ENCODE peak calls at places on chromosomes 16 and 17, in six cellular contexts. One of them, this sample, is unnamed.

GRCh38 chr16:84599528-84600202 is 18.2 kb downstream of the COTL1 start:
- DNase-seq in H1: peak; percentile 79
- DNase-seq in AG04450: peak; percentile 45
- DNase-seq in cardiac fibroblast: peak; percentile 91
- DNase-seq in upper lobe of left lung: no peak
- DNase-seq in testis: no peak
- DNase-seq in this sample: no peak

GRCh38 chr16:50581830-50582229 is 33.6 kb downstream of the NKD1 start:
- DNase-seq in H1: no peak
- DNase-seq in AG04450: no peak
- DNase-seq in cardiac fibroblast: no peak
- DNase-seq in upper lobe of left lung: no peak
- DNase-seq in testis: no peak
- DNase-seq in this sample: no peak

GRCh38 chr16:68367034-68367433 is 56.2 kb downstream of the PRMT7 start:
- DNase-seq in H1: peak; percentile 87
- DNase-seq in AG04450: no peak
- DNase-seq in cardiac fibroblast: peak; percentile 41
- DNase-seq in upper lobe of left lung: no peak
- DNase-seq in testis: peak; percentile 82
- DNase-seq in this sample: no peak

GRCh38 chr17:15782809-15783208 is 50.7 kb downstream of the TBC1D26 start:
- DNase-seq in H1: no peak
- DNase-seq in AG04450: no peak
- DNase-seq in cardiac fibroblast: peak; percentile 63
- DNase-seq in upper lobe of left lung: peak; percentile 92
- DNase-seq in testis: peak; percentile 57
- DNase-seq in this sample: no peak

GRCh38 chr17:79036609-79037008 is 12.6 kb downstream of the C1QTNF1 start:
- DNase-seq in H1: no peak
- DNase-seq in AG04450: peak; percentile 78
- DNase-seq in cardiac fibroblast: peak; percentile 95
- DNase-seq in upper lobe of left lung: no peak
- DNase-seq in testis: no peak
- DNase-seq in this sample: peak; percentile 79

GRCh38 chr16:49400611-49401010 is 27.0 kb downstream of the C16orf78 start:
- DNase-seq in H1: peak; percentile 11
- DNase-seq in AG04450: no peak
- DNase-seq in cardiac fibroblast: no peak
- DNase-seq in upper lobe of left lung: no peak
- DNase-seq in testis: no peak
- DNase-seq in this sample: no peak

GRCh38 chr16:30470170-30470512 is 2.4 kb upstream of the ITGAL start:
- DNase-seq in H1: no peak
- DNase-seq in AG04450: no peak
- DNase-seq in cardiac fibroblast: no peak
- DNase-seq in upper lobe of left lung: no peak
- DNase-seq in testis: no peak
- DNase-seq in this sample: no peak

GRCh38 chr17:38663125-38663751 is 11.5 kb downstream of the EPOP start:
- DNase-seq in H1: peak; percentile 90
- DNase-seq in AG04450: no peak
- DNase-seq in cardiac fibroblast: peak; percentile 57
- DNase-seq in upper lobe of left lung: no peak
- DNase-seq in testis: peak; percentile 82
- DNase-seq in this sample: no peak

GRCh38 chr16:4578961-4579530 is 22.9 kb downstream of the C16orf96 start:
- DNase-seq in H1: no peak
- DNase-seq in AG04450: no peak
- DNase-seq in cardiac fibroblast: no peak
- DNase-seq in upper lobe of left lung: no peak
- DNase-seq in testis: no peak
- DNase-seq in this sample: no peak

GRCh38 chr17:36468903-36469635 is 17.4 kb upstream of the ZNHIT3 start:
- DNase-seq in H1: no peak
- DNase-seq in AG04450: no peak
- DNase-seq in cardiac fibroblast: no peak
- DNase-seq in upper lobe of left lung: no peak
- DNase-seq in testis: no peak
- DNase-seq in this sample: no peak

GRCh38 chr17:70137451-70138230 is 31.7 kb upstream of the KCNJ2 start:
- DNase-seq in H1: no peak
- DNase-seq in AG04450: peak; percentile 93
- DNase-seq in cardiac fibroblast: peak; percentile 94
- DNase-seq in upper lobe of left lung: no peak
- DNase-seq in testis: peak; percentile 47
- DNase-seq in this sample: peak; percentile 91

GRCh38 chr17:50205111-50205821 is 3.8 kb upstream of the COL1A1 start:
- DNase-seq in H1: peak; percentile 41
- DNase-seq in AG04450: no peak
- DNase-seq in cardiac fibroblast: peak; percentile 63
- DNase-seq in upper lobe of left lung: no peak
- DNase-seq in testis: no peak
- DNase-seq in this sample: no peak

GRCh38 chr17:74433421-74434121 is 1.7 kb downstream of the GPRC5C start:
- DNase-seq in H1: no peak
- DNase-seq in AG04450: no peak
- DNase-seq in cardiac fibroblast: peak; percentile 49
- DNase-seq in upper lobe of left lung: peak; percentile 10
- DNase-seq in testis: no peak
- DNase-seq in this sample: no peak

GRCh38 chr17:59008737-59009136 is 97.9 kb downstream of the TRIM37 start:
- DNase-seq in H1: no peak
- DNase-seq in AG04450: no peak
- DNase-seq in cardiac fibroblast: no peak
- DNase-seq in upper lobe of left lung: no peak
- DNase-seq in testis: no peak
- DNase-seq in this sample: no peak

GRCh38 chr17:55572599-55572998 is 61.3 kb upstream of the SMIM36 start:
- DNase-seq in H1: no peak
- DNase-seq in AG04450: no peak
- DNase-seq in cardiac fibroblast: no peak
- DNase-seq in upper lobe of left lung: no peak
- DNase-seq in testis: no peak
- DNase-seq in this sample: no peak

GRCh38 chr17:27873746-27874145 is 19.4 kb downstream of the LYRM9 start:
- DNase-seq in H1: no peak
- DNase-seq in AG04450: no peak
- DNase-seq in cardiac fibroblast: no peak
- DNase-seq in upper lobe of left lung: no peak
- DNase-seq in testis: no peak
- DNase-seq in this sample: no peak

GRCh38 chr17:50613596-50613995 is 21.1 kb upstream of the ABCC3 start:
- DNase-seq in H1: no peak
- DNase-seq in AG04450: no peak
- DNase-seq in cardiac fibroblast: no peak
- DNase-seq in upper lobe of left lung: no peak
- DNase-seq in testis: no peak
- DNase-seq in this sample: no peak

GRCh38 chr16:69693916-69694315 is 32.4 kb downstream of the NQO1 start:
- DNase-seq in H1: no peak
- DNase-seq in AG04450: no peak
- DNase-seq in cardiac fibroblast: no peak
- DNase-seq in upper lobe of left lung: no peak
- DNase-seq in testis: no peak
- DNase-seq in this sample: no peak

GRCh38 chr17:48532261-48532660 is 1.4 kb upstream of the HOXB1 start:
- DNase-seq in H1: no peak
- DNase-seq in AG04450: no peak
- DNase-seq in cardiac fibroblast: no peak
- DNase-seq in upper lobe of left lung: no peak
- DNase-seq in testis: no peak
- DNase-seq in this sample: no peak

GRCh38 chr17:75061055-75061438 is 14.0 kb downstream of the KCTD2 start:
- DNase-seq in H1: no peak
- DNase-seq in AG04450: no peak
- DNase-seq in cardiac fibroblast: no peak
- DNase-seq in upper lobe of left lung: no peak
- DNase-seq in testis: no peak
- DNase-seq in this sample: no peak

DNA sequence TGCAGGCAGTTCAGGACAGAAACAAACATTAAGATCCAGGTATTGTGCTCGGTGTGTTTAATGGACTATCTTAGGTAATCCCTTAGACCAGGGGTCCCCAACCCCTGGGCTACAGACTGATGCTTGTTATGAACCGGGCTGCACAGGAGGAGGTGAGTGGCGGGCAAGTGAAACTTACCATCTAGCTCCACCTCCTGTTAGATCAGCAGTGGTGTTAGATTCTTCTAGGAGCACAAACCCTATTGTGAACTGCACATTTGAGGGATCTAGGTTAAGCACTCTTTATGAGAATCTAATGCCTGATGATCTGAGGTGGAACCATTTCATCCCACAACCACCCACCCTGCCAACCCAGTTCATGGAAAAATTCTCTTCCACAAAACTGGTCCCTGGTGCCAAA is 37.8 kb upstream of the ASIC2 start:
- DNase-seq in H1: no peak
- DNase-seq in AG04450: no peak
- DNase-seq in cardiac fibroblast: no peak
- DNase-seq in upper lobe of left lung: no peak
- DNase-seq in testis: no peak
- DNase-seq in this sample: no peak
- TF ChIP-seq CTCF in H1: no peak
- TF ChIP-seq CTCF in AG04450: peak; percentile 12
- TF ChIP-seq CTCF in cardiac fibroblast: no peak
- TF ChIP-seq CTCF in upper lobe of left lung: no peak
- TF ChIP-seq CTCF in testis: no peak
- TF ChIP-seq CTCF in this sample: no peak

DNA sequence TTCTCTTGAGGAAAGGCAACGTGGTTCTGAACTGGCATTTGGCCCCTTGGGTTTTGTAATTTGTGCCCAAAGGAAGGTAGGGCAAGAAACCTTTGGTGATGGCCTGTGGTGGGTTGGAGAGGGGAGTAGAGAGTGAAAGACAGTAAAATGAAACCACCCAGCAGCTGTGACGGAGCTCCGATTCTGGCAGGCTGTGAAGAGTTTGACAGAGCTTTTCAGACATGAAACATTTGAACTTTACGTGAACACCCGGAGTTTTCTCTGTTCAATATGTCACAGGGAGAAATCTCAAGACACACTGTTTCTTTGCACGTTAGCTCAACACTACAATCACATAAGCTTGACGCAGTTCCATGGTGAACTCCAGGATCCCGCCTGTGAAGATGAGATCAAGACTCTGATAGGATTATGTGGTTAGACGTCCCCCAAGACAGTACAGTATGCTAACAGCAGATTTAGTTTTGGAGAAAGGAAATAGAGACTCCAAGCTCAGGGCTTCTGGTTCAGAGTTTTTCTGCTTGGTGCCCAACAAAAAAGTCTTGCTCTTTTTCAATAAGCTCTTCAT is 79.7 kb upstream of the CDH11 start:
- DNase-seq in H1: no peak
- DNase-seq in AG04450: no peak
- DNase-seq in cardiac fibroblast: no peak
- DNase-seq in upper lobe of left lung: no peak
- DNase-seq in testis: no peak
- DNase-seq in this sample: no peak
- H3K4me3 ChIP-seq in H1: no peak overlapping the region
- H3K4me3 ChIP-seq in AG04450: no peak overlapping the region
- H3K4me3 ChIP-seq in cardiac fibroblast: no peak overlapping the region
- H3K4me3 ChIP-seq in upper lobe of left lung: no peak overlapping the region
- H3K4me3 ChIP-seq in testis: no peak overlapping the region
- H3K4me3 ChIP-seq in this sample: no peak overlapping the region

DNA sequence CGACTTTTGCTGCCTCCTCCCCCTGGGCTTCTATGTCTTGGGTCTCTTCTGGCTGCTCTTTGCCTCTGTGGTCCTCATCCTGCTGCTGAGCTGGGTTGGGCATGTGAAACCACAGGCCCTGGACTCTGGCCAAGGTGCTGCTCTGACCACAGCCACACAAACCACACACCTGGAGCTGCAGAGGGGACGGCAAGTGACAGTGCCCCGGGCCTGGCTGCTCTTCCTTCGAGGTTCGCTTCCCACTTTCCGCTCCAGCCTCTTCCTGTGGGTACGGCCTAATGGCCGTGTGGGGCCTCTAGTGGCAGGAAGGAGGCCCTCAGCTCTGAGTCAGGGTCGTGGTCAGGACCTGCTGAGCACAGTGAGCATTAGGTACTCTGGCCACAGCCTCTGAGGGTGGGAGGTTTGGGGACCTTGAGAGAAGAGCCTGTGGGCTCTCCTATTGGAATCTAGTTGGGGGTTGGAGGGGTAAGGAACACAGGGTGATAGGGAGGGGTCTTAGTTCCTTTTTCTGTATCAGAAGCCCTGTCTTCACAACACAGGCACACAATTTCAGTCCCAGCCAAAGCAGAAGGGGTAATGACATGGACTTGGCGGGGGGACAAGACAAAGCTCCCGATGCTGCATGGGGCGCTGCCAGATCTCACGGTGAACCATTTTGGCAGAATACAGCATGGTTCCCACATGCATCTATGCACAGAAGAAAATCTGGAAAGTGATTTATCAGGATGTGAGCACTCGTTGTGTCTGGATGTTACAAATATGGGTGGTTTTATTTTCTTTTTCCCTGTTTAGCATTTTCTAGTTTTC is 2.3 kb downstream of the GP1BA start:
- DNase-seq in H1: no peak
- DNase-seq in AG04450: no peak
- DNase-seq in cardiac fibroblast: peak; percentile 41
- DNase-seq in upper lobe of left lung: no peak
- DNase-seq in testis: no peak
- DNase-seq in this sample: no peak
- TF ChIP-seq CTCF in H1: peak; percentile 51
- TF ChIP-seq CTCF in AG04450: peak; percentile 47
- TF ChIP-seq CTCF in cardiac fibroblast: peak; percentile 40
- TF ChIP-seq CTCF in upper lobe of left lung: no peak
- TF ChIP-seq CTCF in testis: no peak
- TF ChIP-seq CTCF in this sample: peak; percentile 54

GRCh38 chr16:75121949-75122568 is 5.5 kb upstream of the LDHD start:
- DNase-seq in H1: no peak
- DNase-seq in AG04450: no peak
- DNase-seq in cardiac fibroblast: no peak
- DNase-seq in upper lobe of left lung: no peak
- DNase-seq in testis: no peak
- DNase-seq in this sample: no peak

GRCh38 chr16:75122609-75123008 is 6.0 kb upstream of the LDHD start:
- DNase-seq in H1: no peak
- DNase-seq in AG04450: no peak
- DNase-seq in cardiac fibroblast: no peak
- DNase-seq in upper lobe of left lung: no peak
- DNase-seq in testis: no peak
- DNase-seq in this sample: no peak

GRCh38 chr16:75116911-75117245 is 298 bp upstream of the LDHD start:
- DNase-seq in H1: no peak
- DNase-seq in AG04450: no peak
- DNase-seq in cardiac fibroblast: no peak
- DNase-seq in upper lobe of left lung: no peak
- DNase-seq in testis: no peak
- DNase-seq in this sample: no peak

GRCh38 chr16:75118943-75119539 is 2.5 kb upstream of the LDHD start:
- DNase-seq in H1: no peak
- DNase-seq in AG04450: no peak
- DNase-seq in cardiac fibroblast: no peak
- DNase-seq in upper lobe of left lung: no peak
- DNase-seq in testis: no peak
- DNase-seq in this sample: no peak

DNA sequence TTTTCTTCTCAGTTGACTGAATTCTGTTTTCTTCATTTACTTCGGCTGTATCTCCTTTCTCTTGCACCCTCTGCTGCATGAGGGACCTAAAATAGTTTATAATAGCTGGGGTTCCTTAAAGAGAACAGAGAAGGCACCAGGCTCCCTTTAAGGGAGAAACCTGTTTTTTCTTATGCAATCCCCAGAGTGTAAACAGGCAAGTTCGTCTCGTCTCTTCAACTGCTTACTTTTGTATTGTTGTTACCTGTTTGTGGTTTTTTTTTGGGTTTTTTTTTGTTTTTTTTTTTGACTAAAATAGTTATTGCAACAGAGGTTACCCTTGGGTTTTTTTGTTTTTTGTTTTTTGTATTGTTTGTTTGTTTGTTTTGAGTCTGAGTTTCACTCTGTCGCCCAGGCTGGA is 3.7 kb upstream of the LDHD start:
- DNase-seq in H1: no peak
- DNase-seq in AG04450: no peak
- DNase-seq in cardiac fibroblast: no peak
- DNase-seq in upper lobe of left lung: no peak
- DNase-seq in testis: no peak
- DNase-seq in this sample: no peak
- H3K4me3 ChIP-seq in H1: no peak overlapping the region
- H3K4me3 ChIP-seq in AG04450: no peak overlapping the region
- H3K4me3 ChIP-seq in cardiac fibroblast: no peak overlapping the region
- H3K4me3 ChIP-seq in upper lobe of left lung: no peak overlapping the region
- H3K4me3 ChIP-seq in testis: no peak overlapping the region
- H3K4me3 ChIP-seq in this sample: no peak overlapping the region

This sample was measured in epithelial cell of proximal tubule.